ENCODE peak calls at places on chromosomes 16 and 17, in nine cellular contexts. H is AG09319; R is COR-L47; P is SW 1271; I is effector CD4-positive, alpha-beta T cell; T is GOT3; Z is non-pigmented ciliary epithelial cell; C is KBM-7; L is B cell. F is an unnamed sample.

GRCh38 chr17:27993723-27994310 is 48.7 kb upstream of the NLK start:
- DNase-seq in H (no peak), R (no peak), P (no peak), I (no peak), T (no peak), Z (no peak), C (peak; percentile 60), L (no peak), F (no peak)

GRCh38 chr16:47109361-47109760 is 34.4 kb downstream of the NETO2 start:
- DNase-seq in H (no peak), R (no peak), P (no peak), I (no peak), T (no peak), Z (no peak), C (no peak), L (no peak), F (no peak)

GRCh38 chr17:51703364-51704341 is 443.3 kb downstream of the UTP18 start:
- DNase-seq in H (no peak), R (no peak), P (no peak), I (no peak), T (peak; percentile 13), Z (no peak), C (no peak), L (no peak), F (no peak)

GRCh38 chr17:76747716-76748360 is 9.9 kb downstream of the MFSD11 start:
- DNase-seq in H (no peak), R (no peak), P (no peak), I (no peak), T (no peak), Z (no peak), C (no peak), L (no peak), F (no peak)

GRCh38 chr17:75587718-75588545 is at the start of gene MYO15B:
- DNase-seq in H (no peak), R (peak; percentile 48), P (no peak), I (peak; percentile 44), T (no peak), Z (no peak), C (peak; percentile 80), L (peak; percentile 80), F (peak; percentile 67)

GRCh38 chr17:41741709-41742108 is 7.3 kb upstream of the HAP1 start:
- DNase-seq in H (no peak), R (no peak), P (no peak), I (no peak), T (no peak), Z (no peak), C (no peak), L (no peak), F (no peak)

GRCh38 chr16:74623214-74623842 is 16.4 kb upstream of the GLG1 start:
- DNase-seq in H (no peak), R (peak; percentile 17), P (no peak), I (no peak), T (no peak), Z (no peak), C (peak; percentile 63), L (no peak), F (no peak)

GRCh38 chr17:51347851-51348584 is 87.7 kb downstream of the UTP18 start:
- DNase-seq in H (no peak), R (no peak), P (no peak), I (no peak), T (no peak), Z (no peak), C (no peak), L (no peak), F (no peak)

GRCh38 chr17:59435238-59435637 is 103.8 kb downstream of the YPEL2 start:
- DNase-seq in H (peak; percentile 86), R (no peak), P (peak; percentile 12), I (no peak), T (no peak), Z (peak; percentile 82), C (no peak), L (no peak), F (no peak)

GRCh38 chr17:48559609-48560451 is 14.9 kb upstream of the HOXB2 start:
- DNase-seq in H (no peak), R (no peak), P (no peak), I (no peak), T (no peak), Z (no peak), C (no peak), L (no peak), F (no peak)

GRCh38 chr17:57245786-57246185 is 10.5 kb upstream of the MSI2 start:
- DNase-seq in H (no peak), R (no peak), P (no peak), I (no peak), T (no peak), Z (no peak), C (no peak), L (no peak), F (no peak)

F was measured in stimulated activated naive CD4-positive, alpha-beta T cell.